ENCODE peak calls at places on chromosomes 12 and 14, in five cellular contexts. One of them, this sample, is unnamed.

GRCh38 chr14:94101748-94102147 is 8.8 kb upstream of the IFI27 start:
- DNase-seq in breast epithelium: no peak
- DNase-seq in AG04450: no peak
- DNase-seq in CD8-positive, alpha-beta T cell: no peak
- DNase-seq in ovary: no peak
- DNase-seq in this sample: no peak

GRCh38 chr12:4858385-4858784 is 51.3 kb upstream of the KCNA1 start:
- DNase-seq in CD8-positive, alpha-beta T cell: no peak
- DNase-seq in breast epithelium: no peak
- DNase-seq in AG04450: no peak
- DNase-seq in ovary: no peak
- DNase-seq in this sample: no peak

GRCh38 chr12:46389130-46389616 is 16.6 kb upstream of the SLC38A2 start:
- DNase-seq in AG04450: no peak
- DNase-seq in ovary: no peak
- DNase-seq in CD8-positive, alpha-beta T cell: no peak
- DNase-seq in breast epithelium: no peak
- DNase-seq in this sample: no peak

GRCh38 chr14:69573205-69573840 is 1.3 kb downstream of the CCDC177 start:
- DNase-seq in ovary: no peak
- DNase-seq in CD8-positive, alpha-beta T cell: no peak
- DNase-seq in breast epithelium: no peak
- DNase-seq in AG04450: no peak
- DNase-seq in this sample: no peak

GRCh38 chr12:21541773-21542172 is 15.7 kb downstream of the SPX start:
- DNase-seq in ovary: no peak
- DNase-seq in breast epithelium: no peak
- DNase-seq in AG04450: no peak
- DNase-seq in CD8-positive, alpha-beta T cell: no peak
- DNase-seq in this sample: no peak

GRCh38 chr14:106309423-106309822 is 783.0 kb downstream of the TMEM121 start:
- DNase-seq in breast epithelium: no peak
- DNase-seq in AG04450: no peak
- DNase-seq in ovary: no peak
- DNase-seq in CD8-positive, alpha-beta T cell: no peak
- DNase-seq in this sample: no peak

GRCh38 chr12:41564816-41565215 is 376.7 kb downstream of the PDZRN4 start:
- DNase-seq in breast epithelium: no peak
- DNase-seq in AG04450: no peak
- DNase-seq in ovary: no peak
- DNase-seq in CD8-positive, alpha-beta T cell: no peak
- DNase-seq in this sample: no peak

GRCh38 chr14:68692216-68692615 is 100.7 kb downstream of the ZFP36L1 start:
- DNase-seq in AG04450: no peak
- DNase-seq in breast epithelium: no peak
- DNase-seq in CD8-positive, alpha-beta T cell: no peak
- DNase-seq in ovary: no peak
- DNase-seq in this sample: no peak

GRCh38 chr12:119911147-119911546 is 34.0 kb upstream of the CIT start:
- DNase-seq in breast epithelium: no peak
- DNase-seq in CD8-positive, alpha-beta T cell: no peak
- DNase-seq in ovary: no peak
- DNase-seq in AG04450: peak
- DNase-seq in this sample: no peak

GRCh38 chr12:124188561-124189405 is 106.1 kb upstream of the RFLNA start:
- DNase-seq in AG04450: no peak
- DNase-seq in breast epithelium: no peak
- DNase-seq in CD8-positive, alpha-beta T cell: no peak
- DNase-seq in ovary: peak
- DNase-seq in this sample: no peak

GRCh38 chr14:101719045-101719645 is 42.4 kb upstream of the PPP2R5C start:
- DNase-seq in AG04450: no peak
- DNase-seq in CD8-positive, alpha-beta T cell: no peak
- DNase-seq in breast epithelium: no peak
- DNase-seq in ovary: no peak
- DNase-seq in this sample: no peak

GRCh38 chr12:49367381-49368239 is at the start of gene SPATS2:
- DNase-seq in breast epithelium: peak
- DNase-seq in ovary: peak
- DNase-seq in AG04450: no peak
- DNase-seq in CD8-positive, alpha-beta T cell: no peak
- DNase-seq in this sample: peak

GRCh38 chr12:32605326-32606095 is 73.6 kb upstream of the DNM1L start:
- DNase-seq in CD8-positive, alpha-beta T cell: no peak
- DNase-seq in ovary: no peak
- DNase-seq in breast epithelium: no peak
- DNase-seq in AG04450: no peak
- DNase-seq in this sample: no peak

GRCh38 chr14:33030406-33030805 is 91.7 kb downstream of the NPAS3 start:
- DNase-seq in ovary: no peak
- DNase-seq in breast epithelium: no peak
- DNase-seq in CD8-positive, alpha-beta T cell: no peak
- DNase-seq in AG04450: no peak
- DNase-seq in this sample: no peak

GRCh38 chr14:68621400-68622365 is 171.2 kb downstream of the ZFP36L1 start:
- DNase-seq in ovary: peak
- DNase-seq in CD8-positive, alpha-beta T cell: no peak
- DNase-seq in breast epithelium: no peak
- DNase-seq in AG04450: peak
- DNase-seq in this sample: no peak

GRCh38 chr14:64717870-64718269 is 13.6 kb downstream of the PLEKHG3 start:
- DNase-seq in AG04450: no peak
- DNase-seq in ovary: peak
- DNase-seq in breast epithelium: peak
- DNase-seq in CD8-positive, alpha-beta T cell: no peak
- DNase-seq in this sample: no peak

GRCh38 chr14:54894995-54895394 is 7.6 kb downstream of the GCH1 start:
- DNase-seq in ovary: no peak
- DNase-seq in breast epithelium: no peak
- DNase-seq in CD8-positive, alpha-beta T cell: no peak
- DNase-seq in AG04450: no peak
- DNase-seq in this sample: no peak

GRCh38 chr12:124311292-124312109 is 16.6 kb downstream of the RFLNA start:
- DNase-seq in AG04450: no peak
- DNase-seq in breast epithelium: no peak
- DNase-seq in CD8-positive, alpha-beta T cell: no peak
- DNase-seq in ovary: no peak
- DNase-seq in this sample: no peak

GRCh38 chr14:61145903-61146411 is 135.2 kb downstream of the TMEM30B start:
- DNase-seq in AG04450: no peak
- DNase-seq in breast epithelium: peak
- DNase-seq in CD8-positive, alpha-beta T cell: no peak
- DNase-seq in ovary: no peak
- DNase-seq in this sample: no peak

GRCh38 chr14:64501326-64502171 is 2.1 kb downstream of the ZBTB25 start:
- DNase-seq in breast epithelium: peak
- DNase-seq in AG04450: no peak
- DNase-seq in ovary: peak
- DNase-seq in CD8-positive, alpha-beta T cell: no peak
- DNase-seq in this sample: peak

GRCh38 chr12:7907009-7907408 is 29.0 kb downstream of the SLC2A3 start:
- DNase-seq in ovary: no peak
- DNase-seq in breast epithelium: no peak
- DNase-seq in CD8-positive, alpha-beta T cell: no peak
- DNase-seq in AG04450: no peak
- DNase-seq in this sample: no peak

GRCh38 chr12:13194462-13195110 is 1.9 kb upstream of the EMP1 start:
- DNase-seq in AG04450: no peak
- DNase-seq in CD8-positive, alpha-beta T cell: no peak
- DNase-seq in ovary: no peak
- DNase-seq in breast epithelium: no peak
- DNase-seq in this sample: no peak

GRCh38 chr14:74634481-74634880 is 22.4 kb upstream of the LTBP2 start:
- DNase-seq in breast epithelium: no peak
- DNase-seq in CD8-positive, alpha-beta T cell: no peak
- DNase-seq in ovary: no peak
- DNase-seq in AG04450: no peak
- DNase-seq in this sample: no peak

GRCh38 chr12:4366090-4366489 is 13.4 kb downstream of the FGF23 start:
- DNase-seq in breast epithelium: no peak
- DNase-seq in ovary: no peak
- DNase-seq in AG04450: no peak
- DNase-seq in CD8-positive, alpha-beta T cell: no peak
- DNase-seq in this sample: no peak

GRCh38 chr12:76470028-76470939 is 89.3 kb downstream of the OSBPL8 start:
- DNase-seq in AG04450: peak
- DNase-seq in ovary: no peak
- DNase-seq in CD8-positive, alpha-beta T cell: no peak
- DNase-seq in breast epithelium: no peak
- DNase-seq in this sample: no peak

GRCh38 chr12:88854260-88854659 is 274.0 kb upstream of the KITLG start:
- DNase-seq in AG04450: peak
- DNase-seq in CD8-positive, alpha-beta T cell: no peak
- DNase-seq in ovary: no peak
- DNase-seq in breast epithelium: no peak
- DNase-seq in this sample: no peak

GRCh38 chr14:90490727-90491050 is 93.9 kb downstream of the CALM1 start:
- DNase-seq in ovary: no peak
- DNase-seq in AG04450: no peak
- DNase-seq in CD8-positive, alpha-beta T cell: no peak
- DNase-seq in breast epithelium: no peak
- DNase-seq in this sample: no peak

GRCh38 chr12:121423682-121424631 is 24.0 kb downstream of the RNF34 start:
- DNase-seq in CD8-positive, alpha-beta T cell: no peak
- DNase-seq in ovary: no peak
- DNase-seq in AG04450: no peak
- DNase-seq in breast epithelium: no peak
- DNase-seq in this sample: no peak

GRCh38 chr14:39318574-39318973 is 84.9 kb downstream of the MIA2 start:
- DNase-seq in breast epithelium: no peak
- DNase-seq in AG04450: no peak
- DNase-seq in CD8-positive, alpha-beta T cell: no peak
- DNase-seq in ovary: no peak
- DNase-seq in this sample: no peak

GRCh38 chr12:24393105-24393504 is 443.6 kb upstream of the SOX5 start:
- DNase-seq in AG04450: no peak
- DNase-seq in ovary: no peak
- DNase-seq in CD8-positive, alpha-beta T cell: no peak
- DNase-seq in breast epithelium: no peak
- DNase-seq in this sample: no peak

DNA sequence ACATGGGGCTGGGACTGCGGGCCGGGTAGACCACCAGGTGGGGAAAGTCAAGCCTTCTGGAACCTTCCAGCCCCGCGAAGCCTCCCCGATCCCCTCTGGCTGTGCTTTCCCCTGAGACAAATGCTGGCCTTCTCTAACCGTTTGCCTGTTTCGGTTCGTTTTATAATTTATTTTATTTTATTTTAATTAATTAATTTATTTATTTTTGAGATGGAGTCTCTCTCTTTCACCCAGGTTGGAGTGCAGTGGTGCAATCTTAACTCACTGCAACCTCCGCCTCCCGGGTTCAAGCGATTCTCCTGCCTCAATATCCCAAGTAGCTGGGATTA is 16.8 kb upstream of the DLK1 start:
- DNase-seq in CD8-positive, alpha-beta T cell: no peak
- DNase-seq in breast epithelium: no peak
- DNase-seq in ovary: no peak
- DNase-seq in AG04450: no peak
- DNase-seq in this sample: no peak
- TF ChIP-seq CTCF in CD8-positive, alpha-beta T cell: no peak
- TF ChIP-seq CTCF in breast epithelium: no peak
- TF ChIP-seq CTCF in ovary: no peak
- TF ChIP-seq CTCF in AG04450: no peak
- TF ChIP-seq CTCF in this sample: no peak

DNA sequence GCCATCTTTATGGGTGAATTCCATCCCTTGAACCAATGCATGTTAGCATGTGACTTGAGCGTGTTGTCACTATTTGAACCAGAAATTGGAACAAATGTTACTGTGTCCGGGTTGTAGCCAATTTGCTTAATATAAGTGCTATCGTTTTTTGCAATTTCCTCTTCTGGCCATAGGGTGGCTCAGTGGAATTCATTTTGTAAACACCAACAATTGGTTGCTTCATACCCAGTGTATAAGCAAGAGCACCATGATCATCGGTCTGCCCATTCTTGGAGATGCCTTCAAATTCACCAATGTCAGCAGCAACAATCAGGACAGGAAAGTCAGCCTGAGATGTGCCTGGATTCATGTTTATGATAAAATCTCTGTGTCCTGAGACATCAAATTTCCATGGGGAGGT is 5.0 kb upstream of the NEDD1 start:
- DNase-seq in ovary: no peak
- DNase-seq in AG04450: no peak
- DNase-seq in CD8-positive, alpha-beta T cell: no peak
- DNase-seq in breast epithelium: no peak
- DNase-seq in this sample: no peak
- TF ChIP-seq CTCF in ovary: no peak
- TF ChIP-seq CTCF in AG04450: no peak
- TF ChIP-seq CTCF in CD8-positive, alpha-beta T cell: no peak
- TF ChIP-seq CTCF in breast epithelium: no peak
- TF ChIP-seq CTCF in this sample: no peak

GRCh38 chr12:81330480-81330879 is 252.6 kb downstream of the ACSS3 start:
- DNase-seq in breast epithelium: no peak
- DNase-seq in CD8-positive, alpha-beta T cell: no peak
- DNase-seq in AG04450: no peak
- DNase-seq in ovary: no peak
- DNase-seq in this sample: no peak
- TF ChIP-seq CTCF in breast epithelium: no peak
- TF ChIP-seq CTCF in CD8-positive, alpha-beta T cell: no peak
- TF ChIP-seq CTCF in AG04450: no peak
- TF ChIP-seq CTCF in ovary: no peak
- TF ChIP-seq CTCF in this sample: no peak

GRCh38 chr12:43233861-43234260 is 318.1 kb downstream of the ADAMTS20 start:
- DNase-seq in AG04450: no peak
- DNase-seq in ovary: no peak
- DNase-seq in CD8-positive, alpha-beta T cell: no peak
- DNase-seq in breast epithelium: no peak
- DNase-seq in this sample: no peak

GRCh38 chr12:43241971-43242370 is 310.0 kb downstream of the ADAMTS20 start:
- DNase-seq in ovary: no peak
- DNase-seq in CD8-positive, alpha-beta T cell: no peak
- DNase-seq in AG04450: peak
- DNase-seq in breast epithelium: no peak
- DNase-seq in this sample: no peak

GRCh38 chr12:43238281-43238680 is 313.7 kb downstream of the ADAMTS20 start:
- DNase-seq in AG04450: no peak
- DNase-seq in breast epithelium: no peak
- DNase-seq in CD8-positive, alpha-beta T cell: no peak
- DNase-seq in ovary: no peak
- DNase-seq in this sample: no peak

DNA sequence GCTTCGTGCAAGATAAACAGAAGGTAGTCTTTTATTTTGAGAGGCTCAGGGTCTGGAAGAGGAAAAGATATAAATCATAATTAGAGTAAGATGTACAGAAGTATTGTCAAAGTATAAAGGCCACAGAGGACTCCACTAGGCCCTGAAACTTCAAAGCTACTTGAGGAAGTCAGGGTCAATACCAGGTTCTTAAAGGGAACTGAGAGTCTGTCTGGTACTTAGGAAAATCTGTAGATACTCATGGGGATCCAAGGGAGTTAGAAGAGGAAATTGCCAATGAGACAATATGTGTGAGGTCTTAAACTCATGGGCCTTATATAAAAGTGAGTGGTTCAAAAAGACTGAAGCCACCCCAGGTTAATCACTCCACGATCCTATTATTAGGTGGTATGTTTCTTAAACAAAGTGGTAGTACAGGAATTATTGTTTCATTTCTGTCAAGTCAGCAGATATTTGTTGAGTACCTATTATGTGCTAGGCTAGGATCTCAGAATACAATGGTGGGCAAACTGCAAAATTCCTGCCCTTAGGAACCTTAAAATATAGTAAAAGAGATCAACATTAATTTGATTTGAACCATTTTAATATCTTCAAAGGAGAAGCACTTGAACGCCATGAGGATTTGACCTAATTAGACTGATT is 314.6 kb downstream of the ADAMTS20 start:
- DNase-seq in AG04450: no peak
- DNase-seq in CD8-positive, alpha-beta T cell: no peak
- DNase-seq in ovary: no peak
- DNase-seq in breast epithelium: no peak
- DNase-seq in this sample: no peak
- TF ChIP-seq CTCF in AG04450: no peak
- TF ChIP-seq CTCF in CD8-positive, alpha-beta T cell: no peak
- TF ChIP-seq CTCF in ovary: no peak
- TF ChIP-seq CTCF in breast epithelium: no peak
- TF ChIP-seq CTCF in this sample: no peak